ENCODE peak calls at places on chromosomes 5 and 9, in five cellular contexts. T is endothelial cell, X is ascending aorta, P is BE2C, A is pancreas. L is an unnamed sample.

GRCh38 chr5:38515648-38516047 is 40.8 kb downstream of the LIFR start:
- DNase-seq in T (no peak), X (no peak), P (peak), A (no peak), L (no peak)

GRCh38 chr5:53331463-53331862 is 149.0 kb upstream of the FST start:
- DNase-seq in T (no peak), X (no peak), P (no peak), A (no peak), L (no peak)

GRCh38 chr9:128124873-128125574 is 2.5 kb downstream of the PTGES2 start:
- DNase-seq in T (peak), X (no peak), P (peak), A (peak), L (peak)

GRCh38 chr5:125310749-125311148 is 564.3 kb upstream of the ZNF608 start:
- DNase-seq in T (no peak), X (no peak), P (no peak), A (no peak), L (no peak)

GRCh38 chr9:106583751-106584150 is 279.2 kb upstream of the ZNF462 start:
- DNase-seq in T (no peak), X (no peak), P (no peak), A (no peak), L (no peak)

GRCh38 chr5:135034186-135034962 is at the start of gene PITX1:
- DNase-seq in T (no peak), X (no peak), P (peak), A (no peak), L (no peak)

GRCh38 chr9:4339357-4339756 is 39.5 kb upstream of the GLIS3 start:
- DNase-seq in T (peak), X (peak), P (peak), A (peak), L (peak)

GRCh38 chr5:159811712-159812111 is 104.6 kb upstream of the ADRA1B start:
- DNase-seq in T (no peak), X (no peak), P (no peak), A (no peak), L (no peak)

GRCh38 chr9:105299190-105299854 is 54.9 kb downstream of the SLC44A1 start:
- DNase-seq in T (no peak), X (peak), P (peak), A (no peak), L (no peak)

GRCh38 chr5:74576941-74577456 is 63.5 kb downstream of the ENC1 start:
- DNase-seq in T (no peak), X (no peak), P (no peak), A (no peak), L (no peak)

GRCh38 chr9:17398351-17398750 is 180.5 kb upstream of the SH3GL2 start:
- DNase-seq in T (no peak), X (no peak), P (no peak), A (no peak), L (no peak)

GRCh38 chr9:115158666-115159481 is 40.9 kb upstream of the TNC start:
- DNase-seq in T (no peak), X (no peak), P (no peak), A (no peak), L (no peak)

GRCh38 chr5:82340799-82341198 is 62.6 kb upstream of the RPS23 start:
- DNase-seq in T (no peak), X (no peak), P (no peak), A (no peak), L (no peak)

GRCh38 chr5:56251918-56252553 is 18.9 kb upstream of the ANKRD55 start:
- DNase-seq in T (no peak), X (no peak), P (no peak), A (no peak), L (no peak)

GRCh38 chr9:86968258-86968920 is 21.1 kb upstream of the GAS1 start:
- DNase-seq in T (no peak), X (no peak), P (no peak), A (no peak), L (no peak)

GRCh38 chr5:64147849-64148441 is 17.7 kb upstream of the RNF180 start:
- DNase-seq in T (peak), X (peak), P (peak), A (peak), L (peak)

GRCh38 chr5:150057996-150058395 is 28.4 kb downstream of the CSF1R start:
- DNase-seq in T (no peak), X (no peak), P (no peak), A (no peak), L (no peak)

GRCh38 chr5:65566505-65566904 is 3.4 kb downstream of the PPWD1 start:
- DNase-seq in T (no peak), X (no peak), P (no peak), A (no peak), L (no peak)

GRCh38 chr9:37144762-37145161 is 24.4 kb downstream of the ZCCHC7 start:
- DNase-seq in T (peak), X (no peak), P (no peak), A (no peak), L (no peak)

GRCh38 chr5:143836161-143836725 is 24.3 kb downstream of the HMHB1 start:
- DNase-seq in T (no peak), X (no peak), P (no peak), A (no peak), L (no peak)

GRCh38 chr9:36632892-36633291 is 60.2 kb downstream of the MELK start:
- DNase-seq in T (no peak), X (no peak), P (no peak), A (no peak), L (peak)